ENCODE peak calls at places on chromosomes 5 and 9, in ten cellular contexts. R is MM.1S, M is neuronal stem cell, W is IMR-90, U is fibroblast of lung, B is HCT116, O is endodermal cell, Y is adipocyte, H is NT2/D1, G is H9. L is an unnamed sample.
A peak's percentile ranks its signal among the peaks of the same experiment; 100 is the strongest.

GRCh38 chr9:135822383-135822755 is 85.0 kb downstream of the CAMSAP1 start:
- DNase-seq in R (no peak), M (no peak), W (no peak), U (no peak), B (no peak), O (no peak), Y (no peak), H (no peak), G (no peak), L (no peak)

GRCh38 chr5:135729582-135729879 is 104.9 kb upstream of the SLC25A48 start:
- DNase-seq in R (no peak), M (no peak), W (no peak), U (no peak), B (no peak), O (no peak), Y (no peak), H (no peak), G (no peak), L (no peak)

GRCh38 chr5:135041145-135041587 is 7.1 kb upstream of the PITX1 start:
- DNase-seq in R (no peak), M (no peak), W (no peak), U (no peak), B (no peak), O (no peak), Y (no peak), H (no peak), G (no peak), L (no peak)

GRCh38 chr5:159533197-159533596 is 202.9 kb upstream of the IL12B start:
- DNase-seq in R (no peak), M (no peak), W (peak; percentile 72), U (peak; percentile 87), B (no peak), O (no peak), Y (peak; percentile 81), H (no peak), G (no peak), L (no peak)

GRCh38 chr5:107365355-107366109 is 305.2 kb downstream of the EFNA5 start:
- DNase-seq in R (no peak), M (no peak), W (no peak), U (peak; percentile 81), B (no peak), O (peak; percentile 69), Y (no peak), H (no peak), G (no peak), L (no peak)

GRCh38 chr5:41874512-41875060 is 4.4 kb upstream of the OXCT1 start:
- DNase-seq in R (no peak), M (no peak), W (no peak), U (no peak), B (no peak), O (no peak), Y (no peak), H (no peak), G (no peak), L (no peak)

GRCh38 chr9:134492281-134492691 is 149.3 kb upstream of the COL5A1 start:
- DNase-seq in R (no peak), M (no peak), W (peak; percentile 91), U (peak; percentile 70), B (no peak), O (no peak), Y (peak; percentile 99), H (no peak), G (no peak), L (peak; percentile 38)

GRCh38 chr5:156584856-156585255 is 257.9 kb downstream of the SGCD start:
- DNase-seq in R (no peak), M (no peak), W (no peak), U (no peak), B (no peak), O (no peak), Y (peak; percentile 15), H (no peak), G (no peak), L (no peak)

GRCh38 chr9:109883623-109884022 is 103.6 kb downstream of the PALM2AKAP2 start:
- DNase-seq in R (no peak), M (no peak), W (no peak), U (no peak), B (no peak), O (no peak), Y (no peak), H (no peak), G (no peak), L (no peak)

GRCh38 chr9:92171822-92172221 is 56.6 kb upstream of the SPTLC1 start:
- DNase-seq in R (no peak), M (no peak), W (no peak), U (no peak), B (no peak), O (no peak), Y (no peak), H (no peak), G (no peak), L (no peak)

GRCh38 chr5:5239191-5239590 is 99.1 kb downstream of the ADAMTS16 start:
- DNase-seq in R (no peak), M (no peak), W (no peak), U (no peak), B (no peak), O (no peak), Y (no peak), H (no peak), G (no peak), L (no peak)

GRCh38 chr5:73902327-73903051 is 276.5 kb downstream of the ARHGEF28 start:
- DNase-seq in R (peak; percentile 68), M (peak; percentile 54), W (peak; percentile 77), U (peak; percentile 59), B (peak; percentile 63), O (peak; percentile 54), Y (peak; percentile 83), H (peak; percentile 28), G (no peak), L (no peak)

GRCh38 chr5:74517700-74518099 is 122.8 kb downstream of the ENC1 start:
- DNase-seq in R (no peak), M (no peak), W (peak; percentile 86), U (peak; percentile 92), B (no peak), O (no peak), Y (peak; percentile 83), H (no peak), G (no peak), L (no peak)

GRCh38 chr5:79229357-79230174 is 6.4 kb upstream of the JMY start:
- DNase-seq in R (peak; percentile 81), M (no peak), W (peak; percentile 81), U (peak; percentile 30), B (no peak), O (no peak), Y (peak; percentile 74), H (no peak), G (no peak), L (no peak)

GRCh38 chr5:150080696-150081435 is 5.5 kb downstream of the CSF1R start:
- DNase-seq in R (no peak), M (no peak), W (no peak), U (no peak), B (no peak), O (peak; percentile 37), Y (no peak), H (no peak), G (no peak), L (peak; percentile 7)

GRCh38 chr5:141858084-141858765 is 20.0 kb downstream of the PCDH1 start:
- DNase-seq in R (no peak), M (no peak), W (no peak), U (no peak), B (no peak), O (peak; percentile 80), Y (no peak), H (no peak), G (peak; percentile 64), L (no peak)

GRCh38 chr9:86354882-86355399 is 731 bp upstream of the TUT7 start:
- DNase-seq in R (no peak), M (no peak), W (no peak), U (no peak), B (no peak), O (no peak), Y (no peak), H (no peak), G (no peak), L (no peak)

GRCh38 chr5:59021286-59021673 is 438.4 kb downstream of the RAB3C start:
- DNase-seq in R (no peak), M (no peak), W (no peak), U (no peak), B (no peak), O (no peak), Y (no peak), H (no peak), G (no peak), L (no peak)

GRCh38 chr9:123395276-123396006 is 39.4 kb downstream of the CRB2 start:
- DNase-seq in R (no peak), M (no peak), W (no peak), U (no peak), B (no peak), O (peak; percentile 71), Y (no peak), H (no peak), G (no peak), L (no peak)
- H3K9ac ChIP-seq in R (no peak overlapping the region), M (no peak overlapping the region), W (no peak overlapping the region), U (no peak overlapping the region), B (no peak overlapping the region), O (no peak overlapping the region), Y (no peak overlapping the region), H (no peak overlapping the region), G (no peak overlapping the region), L (no peak overlapping the region)

DNA sequence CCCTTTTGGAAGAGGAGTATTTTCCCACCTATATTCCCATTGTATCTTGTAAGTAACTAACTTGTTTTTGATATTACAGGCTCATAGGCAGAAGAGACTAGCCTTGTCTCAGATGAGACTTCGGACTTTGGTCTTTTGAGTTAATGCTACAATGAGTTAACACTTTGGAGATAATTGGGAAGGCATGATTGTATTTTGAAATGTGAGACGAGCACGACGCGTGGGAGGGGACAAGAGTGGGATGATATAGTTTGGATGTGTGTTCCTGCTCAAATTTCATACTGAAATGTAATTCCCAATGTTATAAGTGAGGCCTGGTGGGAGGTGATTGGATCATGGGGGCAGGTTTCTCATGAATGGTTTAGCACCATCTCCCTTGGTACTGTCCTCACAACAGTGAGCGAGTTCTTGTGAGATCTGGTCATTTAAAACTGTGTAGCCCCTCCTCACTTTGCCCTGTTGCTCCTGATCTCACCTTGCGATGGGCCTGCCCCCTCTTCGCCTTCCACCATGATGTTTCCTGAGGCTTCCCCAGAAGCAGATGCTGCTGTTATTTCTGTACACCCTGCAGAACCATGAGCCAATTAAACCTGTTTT is 721.5 kb upstream of the CTNND2 start:
- DNase-seq in R (no peak), M (no peak), W (no peak), U (no peak), B (no peak), O (no peak), Y (no peak), H (no peak), G (no peak), L (no peak)
- H3K9ac ChIP-seq in R (no peak overlapping the region), M (no peak overlapping the region), W (no peak overlapping the region), U (no peak overlapping the region), B (no peak overlapping the region), O (no peak overlapping the region), Y (no peak overlapping the region), H (no peak overlapping the region), G (peak overlapping the region; percentile 80), L (no peak overlapping the region)

GRCh38 chr9:127495884-127496555 is 44.7 kb downstream of the LRSAM1 start:
- DNase-seq in R (no peak), M (no peak), W (no peak), U (no peak), B (no peak), O (no peak), Y (no peak), H (no peak), G (no peak), L (no peak)
- H3K9ac ChIP-seq in R (no peak overlapping the region), M (peak overlapping the region; percentile 55), W (no peak overlapping the region), U (no peak overlapping the region), B (no peak overlapping the region), O (no peak overlapping the region), Y (peak overlapping the region; percentile 38), H (no peak overlapping the region), G (no peak overlapping the region), L (peak overlapping the region; percentile 35)

GRCh38 chr5:40446910-40447309 is 232.8 kb upstream of the PTGER4 start:
- DNase-seq in R (no peak), M (no peak), W (peak; percentile 92), U (peak; percentile 61), B (no peak), O (no peak), Y (peak; percentile 58), H (no peak), G (no peak), L (peak; percentile 47)
- H3K9ac ChIP-seq in R (no peak overlapping the region), M (no peak overlapping the region), W (no peak overlapping the region), U (no peak overlapping the region), B (no peak overlapping the region), O (no peak overlapping the region), Y (no peak overlapping the region), H (no peak overlapping the region), G (no peak overlapping the region), L (no peak overlapping the region)

L was measured in colonic mucosa.